ENCODE peak calls at places on chromosomes 1 and 21, in four cellular contexts. A is foreskin fibroblast, J is HFFc6, M is HTR-8/SVneo. W is an unnamed sample.

GRCh38 chr21:17925000-17925610 is 105.9 kb upstream of the C21orf91 start:
- DNase-seq in A (peak; percentile 16), J (peak; percentile 59), M (peak; percentile 56), W (peak; percentile 35)

GRCh38 chr1:243837907-243838546 is 12.0 kb downstream of the AKT3 start:
- DNase-seq in A (no peak), J (no peak), M (no peak), W (no peak)

GRCh38 chr1:51214615-51215131 is 21.4 kb upstream of the RNF11 start:
- DNase-seq in A (peak; percentile 72), J (peak; percentile 85), M (no peak), W (no peak)

GRCh38 chr1:119711804-119712341 is at the start of gene PHGDH:
- DNase-seq in A (peak; percentile 83), J (peak; percentile 78), M (peak; percentile 79), W (peak; percentile 17)

GRCh38 chr21:34580181-34580700 is 34.7 kb downstream of the RCAN1 start:
- DNase-seq in A (peak; percentile 18), J (no peak), M (no peak), W (no peak)

GRCh38 chr1:155176544-155177071 is 3.0 kb downstream of the TRIM46 start:
- DNase-seq in A (peak; percentile 59), J (peak; percentile 60), M (peak; percentile 88), W (peak; percentile 75)

GRCh38 chr1:39128126-39128525 is 76.4 kb upstream of the MACF1 start:
- DNase-seq in A (no peak), J (no peak), M (no peak), W (no peak)

GRCh38 chr1:23816361-23816760 is 8.9 kb downstream of the HMGCL start:
- DNase-seq in A (no peak), J (no peak), M (no peak), W (no peak)

GRCh38 chr1:180252638-180253536 is 22.8 kb downstream of the LHX4 start:
- DNase-seq in A (no peak), J (peak; percentile 55), M (peak; percentile 61), W (no peak)